ENCODE peak calls at places on chromosome 4, in eight cellular contexts. C is IMR-90; V is GOT3; I is naive thymus-derived CD8-positive, alpha-beta T cell; K is cardiac muscle cell; S is activated T-cell treated with anti-CD3 and anti-CD28 coated beads for 48 hours; G is stimulated activated CD8-positive, alpha-beta memory T cell treated with anti-CD3 and anti-CD28 coated beads, Interleukin-7, amount 100 ng/mL, for 4 hours; J is GDM1. O is an unnamed sample.

GRCh38 chr4:109912706-109913621 is at the start of gene EGF:
- DNase-seq in C (peak; percentile 50), V (no peak), I (no peak), K (peak; percentile 63), S (no peak), G (no peak), J (peak; percentile 31), O (no peak)

GRCh38 chr4:7422098-7422897 is 12.4 kb downstream of the PSAPL1 start:
- DNase-seq in C (no peak), V (no peak), I (no peak), K (no peak), S (no peak), G (no peak), J (no peak), O (no peak)

GRCh38 chr4:108171541-108172230 is 3.0 kb upstream of the LEF1 start:
- DNase-seq in C (no peak), V (no peak), I (peak; percentile 80), K (no peak), S (peak; percentile 48), G (peak; percentile 57), J (no peak), O (no peak)

GRCh38 chr4:145180298-145181090 is at the start of gene OTUD4:
- DNase-seq in C (peak; percentile 94), V (peak; percentile 70), I (peak; percentile 93), K (peak; percentile 98), S (peak; percentile 93), G (peak; percentile 97), J (peak; percentile 96), O (peak; percentile 88)

GRCh38 chr4:183721207-183722081 is 62.4 kb downstream of the TRAPPC11 start:
- DNase-seq in C (peak; percentile 41), V (no peak), I (peak; percentile 26), K (peak; percentile 65), S (peak; percentile 32), G (no peak), J (peak; percentile 16), O (peak; percentile 21)

GRCh38 chr4:171622729-171623128 is 190.5 kb upstream of the GALNTL6 start:
- DNase-seq in C (no peak), V (no peak), I (no peak), K (no peak), S (no peak), G (no peak), J (no peak), O (no peak)

GRCh38 chr4:115972967-115973366 is 859.5 kb upstream of the NDST4 start:
- DNase-seq in C (no peak), V (no peak), I (no peak), K (no peak), S (no peak), G (no peak), J (no peak), O (no peak)

GRCh38 chr4:7390906-7391636 is 43.7 kb downstream of the PSAPL1 start:
- DNase-seq in C (no peak), V (no peak), I (no peak), K (no peak), S (no peak), G (no peak), J (no peak), O (no peak)

GRCh38 chr4:99180367-99181169 is 36.5 kb upstream of the ADH4 start:
- DNase-seq in C (peak; percentile 83), V (no peak), I (no peak), K (peak; percentile 78), S (no peak), G (no peak), J (no peak), O (no peak)

GRCh38 chr4:138522366-138522765 is 280.2 kb upstream of the SLC7A11 start:
- DNase-seq in C (peak; percentile 40), V (no peak), I (no peak), K (peak; percentile 45), S (no peak), G (no peak), J (no peak), O (no peak)